ENCODE peak calls at places on chromosomes 1 and 21, in seven cellular contexts. One of them, this sample, is unnamed.

GRCh38 chr1:42891471-42891870 is 45.1 kb downstream of the ZNF691 start:
- DNase-seq in mesenchymal stem cell: no peak
- DNase-seq in H9: no peak
- DNase-seq in IMR-90: no peak
- DNase-seq in H1: no peak
- DNase-seq in mesendoderm: no peak
- DNase-seq in trophoblast cell: no peak
- DNase-seq in this sample: no peak

GRCh38 chr1:157177701-157178380 is 39.6 kb upstream of the ETV3 start:
- DNase-seq in mesenchymal stem cell: no peak
- DNase-seq in H9: no peak
- DNase-seq in IMR-90: no peak
- DNase-seq in H1: no peak
- DNase-seq in mesendoderm: no peak
- DNase-seq in trophoblast cell: no peak
- DNase-seq in this sample: no peak

GRCh38 chr1:15155760-15156743 is 2.5 kb downstream of the TMEM51 start:
- DNase-seq in mesenchymal stem cell: peak; percentile 77
- DNase-seq in H9: no peak
- DNase-seq in IMR-90: no peak
- DNase-seq in H1: no peak
- DNase-seq in mesendoderm: no peak
- DNase-seq in trophoblast cell: no peak
- DNase-seq in this sample: no peak

GRCh38 chr1:17826165-17826488 is 71.0 kb downstream of the ACTL8 start:
- DNase-seq in mesenchymal stem cell: peak; percentile 3
- DNase-seq in H9: peak; percentile 69
- DNase-seq in IMR-90: peak; percentile 17
- DNase-seq in H1: peak; percentile 90
- DNase-seq in mesendoderm: peak; percentile 47
- DNase-seq in trophoblast cell: peak; percentile 66
- DNase-seq in this sample: peak; percentile 49

GRCh38 chr1:43009274-43009673 is 50.6 kb upstream of the SLC2A1 start:
- DNase-seq in mesenchymal stem cell: no peak
- DNase-seq in H9: no peak
- DNase-seq in IMR-90: no peak
- DNase-seq in H1: no peak
- DNase-seq in mesendoderm: no peak
- DNase-seq in trophoblast cell: no peak
- DNase-seq in this sample: no peak

GRCh38 chr1:207672525-207673130 is 27.7 kb downstream of the CR1L start:
- DNase-seq in mesenchymal stem cell: peak; percentile 21
- DNase-seq in H9: peak; percentile 52
- DNase-seq in IMR-90: peak; percentile 21
- DNase-seq in H1: no peak
- DNase-seq in mesendoderm: peak; percentile 85
- DNase-seq in trophoblast cell: peak; percentile 77
- DNase-seq in this sample: peak; percentile 32

GRCh38 chr1:95042286-95042685 is 30.5 kb downstream of the ALG14 start:
- DNase-seq in mesenchymal stem cell: peak; percentile 58
- DNase-seq in H9: no peak
- DNase-seq in IMR-90: peak; percentile 32
- DNase-seq in H1: no peak
- DNase-seq in mesendoderm: peak; percentile 23
- DNase-seq in trophoblast cell: no peak
- DNase-seq in this sample: no peak

GRCh38 chr1:47687618-47687940 is 249.7 kb downstream of the FOXD2 start:
- DNase-seq in mesenchymal stem cell: no peak
- DNase-seq in H9: peak; percentile 33
- DNase-seq in IMR-90: no peak
- DNase-seq in H1: peak; percentile 53
- DNase-seq in mesendoderm: peak; percentile 57
- DNase-seq in trophoblast cell: no peak
- DNase-seq in this sample: no peak

GRCh38 chr21:45147473-45148315 is 73.3 kb downstream of the ADARB1 start:
- DNase-seq in mesenchymal stem cell: no peak
- DNase-seq in H9: no peak
- DNase-seq in IMR-90: no peak
- DNase-seq in H1: no peak
- DNase-seq in mesendoderm: no peak
- DNase-seq in trophoblast cell: peak; percentile 27
- DNase-seq in this sample: no peak

GRCh38 chr1:113872219-113872934 is 865 bp upstream of the PTPN22 start:
- DNase-seq in mesenchymal stem cell: no peak
- DNase-seq in H9: no peak
- DNase-seq in IMR-90: no peak
- DNase-seq in H1: no peak
- DNase-seq in mesendoderm: no peak
- DNase-seq in trophoblast cell: peak; percentile 6
- DNase-seq in this sample: no peak

GRCh38 chr1:230867903-230868735 is at the start of gene C1orf198:
- DNase-seq in mesenchymal stem cell: peak; percentile 61
- DNase-seq in H9: peak; percentile 85
- DNase-seq in IMR-90: no peak
- DNase-seq in H1: peak; percentile 89
- DNase-seq in mesendoderm: peak; percentile 71
- DNase-seq in trophoblast cell: peak; percentile 66
- DNase-seq in this sample: peak; percentile 76

GRCh38 chr1:47941609-47942237 is 55.5 kb downstream of the TRABD2B start:
- DNase-seq in mesenchymal stem cell: no peak
- DNase-seq in H9: no peak
- DNase-seq in IMR-90: no peak
- DNase-seq in H1: peak; percentile 31
- DNase-seq in mesendoderm: no peak
- DNase-seq in trophoblast cell: peak; percentile 7
- DNase-seq in this sample: no peak

GRCh38 chr1:14761754-14762153 is 163.3 kb downstream of the KAZN start:
- DNase-seq in mesenchymal stem cell: no peak
- DNase-seq in H9: no peak
- DNase-seq in IMR-90: no peak
- DNase-seq in H1: no peak
- DNase-seq in mesendoderm: no peak
- DNase-seq in trophoblast cell: no peak
- DNase-seq in this sample: no peak

GRCh38 chr1:180112091-180112490 is 42.6 kb upstream of the QSOX1 start:
- DNase-seq in mesenchymal stem cell: no peak
- DNase-seq in H9: no peak
- DNase-seq in IMR-90: no peak
- DNase-seq in H1: no peak
- DNase-seq in mesendoderm: no peak
- DNase-seq in trophoblast cell: no peak
- DNase-seq in this sample: no peak
- H2AK5ac ChIP-seq in mesenchymal stem cell: no peak overlapping the region
- H2AK5ac ChIP-seq in H9: no peak overlapping the region
- H2AK5ac ChIP-seq in IMR-90: no peak overlapping the region
- H2AK5ac ChIP-seq in H1: no peak overlapping the region
- H2AK5ac ChIP-seq in mesendoderm: no peak overlapping the region
- H2AK5ac ChIP-seq in trophoblast cell: no peak overlapping the region
- H2AK5ac ChIP-seq in this sample: no peak overlapping the region

GRCh38 chr1:54007613-54008012 is 10.4 kb downstream of the LDLRAD1 start:
- DNase-seq in mesenchymal stem cell: no peak
- DNase-seq in H9: no peak
- DNase-seq in IMR-90: no peak
- DNase-seq in H1: peak; percentile 23
- DNase-seq in mesendoderm: no peak
- DNase-seq in trophoblast cell: no peak
- DNase-seq in this sample: no peak

GRCh38 chr1:54004481-54005049 is 13.4 kb downstream of the LDLRAD1 start:
- DNase-seq in mesenchymal stem cell: no peak
- DNase-seq in H9: no peak
- DNase-seq in IMR-90: no peak
- DNase-seq in H1: no peak
- DNase-seq in mesendoderm: no peak
- DNase-seq in trophoblast cell: no peak
- DNase-seq in this sample: no peak

GRCh38 chr1:54008876-54009275 is 9.1 kb downstream of the LDLRAD1 start:
- DNase-seq in mesenchymal stem cell: no peak
- DNase-seq in H9: no peak
- DNase-seq in IMR-90: no peak
- DNase-seq in H1: peak; percentile 43
- DNase-seq in mesendoderm: no peak
- DNase-seq in trophoblast cell: peak; percentile 26
- DNase-seq in this sample: no peak

GRCh38 chr1:54009406-54009805 is 8.6 kb downstream of the LDLRAD1 start:
- DNase-seq in mesenchymal stem cell: no peak
- DNase-seq in H9: no peak
- DNase-seq in IMR-90: no peak
- DNase-seq in H1: no peak
- DNase-seq in mesendoderm: no peak
- DNase-seq in trophoblast cell: peak; percentile 10
- DNase-seq in this sample: no peak

GRCh38 chr1:54006508-54006907 is 11.5 kb downstream of the LDLRAD1 start:
- DNase-seq in mesenchymal stem cell: no peak
- DNase-seq in H9: no peak
- DNase-seq in IMR-90: no peak
- DNase-seq in H1: no peak
- DNase-seq in mesendoderm: no peak
- DNase-seq in trophoblast cell: no peak
- DNase-seq in this sample: no peak
- H2AK5ac ChIP-seq in mesenchymal stem cell: no peak overlapping the region
- H2AK5ac ChIP-seq in H9: no peak overlapping the region
- H2AK5ac ChIP-seq in IMR-90: no peak overlapping the region
- H2AK5ac ChIP-seq in H1: no peak overlapping the region
- H2AK5ac ChIP-seq in mesendoderm: no peak overlapping the region
- H2AK5ac ChIP-seq in trophoblast cell: no peak overlapping the region
- H2AK5ac ChIP-seq in this sample: no peak overlapping the region

DNA sequence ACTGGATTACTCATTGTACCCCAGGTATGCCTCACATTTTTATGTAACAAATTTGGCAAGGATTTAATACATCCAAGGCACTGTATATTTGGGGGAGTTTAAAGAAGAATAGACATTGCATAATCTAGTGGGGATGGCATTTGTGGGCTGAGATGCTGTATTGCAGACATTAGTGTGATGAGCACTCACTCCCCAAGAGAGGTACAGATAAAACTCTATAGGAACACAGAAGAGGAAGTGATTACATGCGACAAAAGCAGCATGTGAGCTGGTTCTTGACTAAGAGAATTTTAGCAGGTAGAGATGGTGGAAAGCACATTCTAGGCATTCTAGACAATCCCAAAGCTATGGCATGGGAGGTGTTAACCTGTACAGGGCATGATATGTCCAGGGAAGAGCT is 24.2 kb upstream of the CDC14A start:
- DNase-seq in mesenchymal stem cell: no peak
- DNase-seq in H9: no peak
- DNase-seq in IMR-90: no peak
- DNase-seq in H1: no peak
- DNase-seq in mesendoderm: no peak
- DNase-seq in trophoblast cell: no peak
- DNase-seq in this sample: no peak
- H2AK5ac ChIP-seq in mesenchymal stem cell: no peak overlapping the region
- H2AK5ac ChIP-seq in H9: no peak overlapping the region
- H2AK5ac ChIP-seq in IMR-90: no peak overlapping the region
- H2AK5ac ChIP-seq in H1: no peak overlapping the region
- H2AK5ac ChIP-seq in mesendoderm: no peak overlapping the region
- H2AK5ac ChIP-seq in trophoblast cell: no peak overlapping the region
- H2AK5ac ChIP-seq in this sample: no peak overlapping the region

DNA sequence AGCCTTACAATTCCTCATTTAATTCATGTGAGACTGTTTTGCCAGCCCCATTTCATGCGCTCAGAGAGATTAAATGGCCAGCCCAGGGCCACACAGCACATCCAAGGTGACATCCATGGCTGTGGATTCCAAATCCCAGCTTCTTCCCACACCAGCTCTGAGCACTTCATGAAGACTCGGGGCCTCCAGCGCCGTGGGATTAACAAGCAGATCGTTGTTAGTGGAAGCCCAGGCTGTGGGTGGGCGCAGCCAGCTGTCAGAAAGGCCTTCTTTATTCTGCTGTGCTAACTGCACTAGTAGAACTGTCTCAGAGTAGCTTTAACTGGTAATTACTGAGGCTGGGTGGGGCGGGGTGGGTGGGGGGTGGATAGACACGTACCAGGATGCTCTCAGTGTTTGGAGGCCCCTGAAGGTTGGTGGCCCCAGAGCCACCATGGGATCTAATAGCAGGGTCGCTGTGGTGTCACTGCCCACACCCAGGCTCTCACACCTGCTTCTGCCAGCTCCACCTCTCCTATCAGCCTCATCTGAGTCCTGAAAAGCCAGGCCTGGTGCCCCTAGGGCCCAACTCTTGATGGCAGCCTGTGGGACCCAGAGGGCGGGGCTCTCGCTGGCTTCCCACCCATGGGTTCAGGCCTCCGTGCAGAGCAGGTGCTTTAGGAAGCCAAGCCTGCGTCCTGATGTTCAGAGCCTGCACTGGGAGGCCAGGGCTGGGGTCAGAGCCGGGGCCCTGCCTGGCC is 3.4 kb downstream of the BMP8A start:
- DNase-seq in mesenchymal stem cell: no peak
- DNase-seq in H9: no peak
- DNase-seq in IMR-90: no peak
- DNase-seq in H1: no peak
- DNase-seq in mesendoderm: no peak
- DNase-seq in trophoblast cell: no peak
- DNase-seq in this sample: no peak
- H2AK5ac ChIP-seq in mesenchymal stem cell: no peak overlapping the region
- H2AK5ac ChIP-seq in H9: no peak overlapping the region
- H2AK5ac ChIP-seq in IMR-90: no peak overlapping the region
- H2AK5ac ChIP-seq in H1: no peak overlapping the region
- H2AK5ac ChIP-seq in mesendoderm: no peak overlapping the region
- H2AK5ac ChIP-seq in trophoblast cell: no peak overlapping the region
- H2AK5ac ChIP-seq in this sample: no peak overlapping the region

GRCh38 chr1:23216771-23217420 is 406 bp downstream of the HTR1D start:
- DNase-seq in mesenchymal stem cell: no peak
- DNase-seq in H9: peak; percentile 64
- DNase-seq in IMR-90: no peak
- DNase-seq in H1: peak; percentile 88
- DNase-seq in mesendoderm: no peak
- DNase-seq in trophoblast cell: no peak
- DNase-seq in this sample: peak; percentile 58
- H2AK5ac ChIP-seq in mesenchymal stem cell: no peak overlapping the region
- H2AK5ac ChIP-seq in H9: no peak overlapping the region
- H2AK5ac ChIP-seq in IMR-90: no peak overlapping the region
- H2AK5ac ChIP-seq in H1: no peak overlapping the region
- H2AK5ac ChIP-seq in mesendoderm: no peak overlapping the region
- H2AK5ac ChIP-seq in trophoblast cell: no peak overlapping the region
- H2AK5ac ChIP-seq in this sample: no peak overlapping the region

GRCh38 chr1:85074365-85074964 is 26.2 kb upstream of the MCOLN3 start:
- DNase-seq in mesenchymal stem cell: no peak
- DNase-seq in H9: no peak
- DNase-seq in IMR-90: no peak
- DNase-seq in H1: no peak
- DNase-seq in mesendoderm: no peak
- DNase-seq in trophoblast cell: no peak
- DNase-seq in this sample: no peak
- H2AK5ac ChIP-seq in mesenchymal stem cell: no peak overlapping the region
- H2AK5ac ChIP-seq in H9: no peak overlapping the region
- H2AK5ac ChIP-seq in IMR-90: no peak overlapping the region
- H2AK5ac ChIP-seq in H1: no peak overlapping the region
- H2AK5ac ChIP-seq in mesendoderm: no peak overlapping the region
- H2AK5ac ChIP-seq in trophoblast cell: no peak overlapping the region
- H2AK5ac ChIP-seq in this sample: no peak overlapping the region

DNA sequence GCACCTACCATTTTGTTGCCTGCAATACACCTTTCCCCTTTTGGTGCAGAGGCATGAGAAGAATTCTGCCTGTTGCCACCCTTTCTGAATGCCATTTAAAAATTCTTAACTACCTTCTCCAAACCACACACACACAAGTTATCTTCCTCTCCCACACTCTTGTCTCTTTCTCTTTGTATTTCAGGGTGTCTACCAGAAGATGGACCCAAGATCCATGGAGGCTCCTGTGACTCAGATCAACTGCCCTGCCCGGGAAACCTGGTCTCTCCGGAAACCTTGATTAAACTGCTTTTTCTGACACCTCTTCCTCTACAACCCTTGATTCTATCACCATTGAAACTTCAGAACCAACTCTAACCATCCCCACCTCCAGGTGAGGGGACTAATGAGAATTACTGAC is 2.4 kb upstream of the TARS2 start:
- DNase-seq in mesenchymal stem cell: peak; percentile 32
- DNase-seq in H9: no peak
- DNase-seq in IMR-90: peak; percentile 24
- DNase-seq in H1: no peak
- DNase-seq in mesendoderm: peak; percentile 50
- DNase-seq in trophoblast cell: no peak
- DNase-seq in this sample: no peak
- H2AK5ac ChIP-seq in mesenchymal stem cell: no peak overlapping the region
- H2AK5ac ChIP-seq in H9: no peak overlapping the region
- H2AK5ac ChIP-seq in IMR-90: no peak overlapping the region
- H2AK5ac ChIP-seq in H1: no peak overlapping the region
- H2AK5ac ChIP-seq in mesendoderm: no peak overlapping the region
- H2AK5ac ChIP-seq in trophoblast cell: no peak overlapping the region
- H2AK5ac ChIP-seq in this sample: no peak overlapping the region

This sample was measured in neuronal stem cell.